ENCODE peak calls at places on chromosome 12, in six cellular contexts. X is IMR-90, I is GM23248, V is testis, M is ovary, F is A673. S is an unnamed sample.

GRCh38 chr12:7934560-7935463 is 1.2 kb downstream of the SLC2A3 start:
- DNase-seq in X (no peak), I (peak; percentile 39), V (no peak), M (no peak), F (no peak), S (no peak)

GRCh38 chr12:11981174-11981733 is 89.5 kb upstream of the BCL2L14 start:
- DNase-seq in X (no peak), I (peak; percentile 82), V (no peak), M (no peak), F (no peak), S (no peak)

GRCh38 chr12:66548338-66549049 is 130.4 kb downstream of the GRIP1 start:
- DNase-seq in X (no peak), I (peak; percentile 2), V (no peak), M (no peak), F (no peak), S (no peak)

GRCh38 chr12:17352164-17352563 is 737.8 kb downstream of the RERGL start:
- DNase-seq in X (no peak), I (no peak), V (no peak), M (no peak), F (no peak), S (no peak)

GRCh38 chr12:108338915-108339657 is at the start of gene CMKLR1:
- DNase-seq in X (no peak), I (peak; percentile 54), V (peak; percentile 43), M (peak; percentile 15), F (peak; percentile 28), S (no peak)

GRCh38 chr12:41409628-41410027 is 221.5 kb downstream of the PDZRN4 start:
- DNase-seq in X (no peak), I (no peak), V (no peak), M (no peak), F (no peak), S (no peak)

GRCh38 chr12:119157528-119157927 is 21.2 kb upstream of the HSPB8 start:
- DNase-seq in X (no peak), I (no peak), V (no peak), M (no peak), F (no peak), S (no peak)

GRCh38 chr12:14578646-14579045 is 11.0 kb upstream of the PLBD1 start:
- DNase-seq in X (no peak), I (no peak), V (no peak), M (no peak), F (no peak), S (no peak)

GRCh38 chr12:119176267-119177055 is 2.3 kb upstream of the HSPB8 start:
- DNase-seq in X (peak; percentile 95), I (peak; percentile 99), V (peak; percentile 81), M (peak; percentile 89), F (peak; percentile 68), S (peak; percentile 45)

GRCh38 chr12:119803391-119803791 is 73.7 kb downstream of the CIT start:
- DNase-seq in X (peak; percentile 42), I (peak; percentile 80), V (peak; percentile 20), M (no peak), F (no peak), S (no peak)

GRCh38 chr12:66409195-66409871 is 107.0 kb downstream of the HELB start:
- DNase-seq in X (peak; percentile 80), I (peak; percentile 62), V (peak; percentile 46), M (no peak), F (peak; percentile 77), S (no peak)

GRCh38 chr12:49905718-49906314 is 2.1 kb upstream of the FAIM2 start:
- DNase-seq in X (no peak), I (no peak), V (no peak), M (no peak), F (no peak), S (no peak)

GRCh38 chr12:26473291-26473690 is 277.9 kb downstream of the SSPN start:
- DNase-seq in X (peak; percentile 51), I (peak; percentile 72), V (no peak), M (no peak), F (no peak), S (no peak)

GRCh38 chr12:25322918-25323773 is 72.4 kb upstream of the KRAS start:
- DNase-seq in X (peak; percentile 46), I (peak; percentile 52), V (peak; percentile 45), M (no peak), F (no peak), S (no peak)

GRCh38 chr12:6033546-6033945 is 88.5 kb upstream of the ANO2 start:
- DNase-seq in X (no peak), I (no peak), V (no peak), M (no peak), F (no peak), S (no peak)

GRCh38 chr12:53115891-53116675 is 12.8 kb downstream of the SOAT2 start:
- DNase-seq in X (no peak), I (no peak), V (no peak), M (no peak), F (no peak), S (no peak)

GRCh38 chr12:56078931-56079728 is 835 bp upstream of the ERBB3 start:
- DNase-seq in X (peak; percentile 74), I (peak; percentile 93), V (peak; percentile 76), M (peak; percentile 77), F (peak; percentile 76), S (no peak)

GRCh38 chr12:49750027-49750977 is 8.9 kb downstream of the TMBIM6 start:
- DNase-seq in X (peak; percentile 80), I (peak; percentile 92), V (no peak), M (no peak), F (no peak), S (no peak)

GRCh38 chr12:31405021-31405420 is 79.1 kb upstream of the SINHCAF start:
- DNase-seq in X (no peak), I (no peak), V (no peak), M (no peak), F (no peak), S (no peak)

GRCh38 chr12:87427770-87428169 is 601.4 kb downstream of the C12orf50 start:
- DNase-seq in X (no peak), I (no peak), V (no peak), M (no peak), F (no peak), S (peak; percentile 61)

GRCh38 chr12:111363578-111363977 is 5.3 kb downstream of the PHETA1 start:
- DNase-seq in X (peak; percentile 48), I (peak; percentile 53), V (no peak), M (no peak), F (no peak), S (no peak)

GRCh38 chr12:53098354-53098981 is 1.0 kb downstream of the IGFBP6 start:
- DNase-seq in X (peak; percentile 82), I (peak; percentile 92), V (no peak), M (peak; percentile 68), F (peak; percentile 65), S (no peak)

GRCh38 chr12:42862055-42862454 is 272.5 kb upstream of the PRICKLE1 start:
- DNase-seq in X (no peak), I (no peak), V (no peak), M (no peak), F (peak; percentile 7), S (no peak)

GRCh38 chr12:25328082-25328712 is 77.5 kb upstream of the KRAS start:
- DNase-seq in X (peak; percentile 66), I (peak; percentile 66), V (no peak), M (no peak), F (peak; percentile 55), S (no peak)

GRCh38 chr12:95548056-95548538 is 3.2 kb downstream of the USP44 start:
- DNase-seq in X (no peak), I (peak; percentile 50), V (peak; percentile 48), M (peak; percentile 37), F (peak; percentile 53), S (no peak)

GRCh38 chr12:58117667-58118066 is 176.3 kb downstream of the ATP23 start:
- DNase-seq in X (no peak), I (no peak), V (no peak), M (no peak), F (no peak), S (no peak)

DNA sequence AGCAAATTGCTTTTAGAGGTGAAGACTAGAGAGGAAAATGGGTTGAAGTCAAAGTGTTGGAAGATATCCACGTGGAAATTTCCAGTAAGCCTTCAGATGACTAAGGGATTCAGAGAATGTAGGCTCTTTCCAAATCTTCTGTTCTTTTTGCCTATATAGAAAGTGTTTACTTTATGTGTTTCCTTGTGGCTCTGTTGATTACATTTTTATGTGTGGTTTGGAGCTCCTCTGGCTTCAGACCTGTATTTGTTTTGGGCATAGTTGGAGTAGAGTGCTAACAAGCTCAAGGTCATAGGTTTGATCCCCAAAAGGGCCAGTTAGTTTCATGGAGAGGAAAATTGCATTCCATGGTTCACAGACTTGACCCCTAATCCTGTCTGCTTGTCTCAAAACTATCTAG is 91.9 kb downstream of the IGF1 start:
- DNase-seq in X (peak; percentile 66), I (peak; percentile 2), V (no peak), M (no peak), F (no peak), S (no peak)
- H3K9me3 ChIP-seq in X (peaks cover 4% of the 10 kb centered on the region), I (no peaks in the 10 kb centered on the region), V (no peaks in the 10 kb centered on the region), M (no peaks in the 10 kb centered on the region), F (no peaks in the 10 kb centered on the region), S (no peaks in the 10 kb centered on the region)

GRCh38 chr12:133080051-133080618 is 588 bp upstream of the ZNF140 start:
- DNase-seq in X (peak; percentile 99), I (peak; percentile 99), V (peak; percentile 99), M (peak; percentile 99), F (peak; percentile 99), S (peak; percentile 93)

GRCh38 chr12:133081408-133081806 is 684 bp downstream of the ZNF140 start:
- DNase-seq in X (no peak), I (no peak), V (peak; percentile 22), M (peak; percentile 13), F (no peak), S (no peak)

GRCh38 chr12:133080619-133081407 is at the start of gene ZNF140:
- DNase-seq in X (peak; percentile 96), I (peak; percentile 99), V (peak; percentile 98), M (peak; percentile 93), F (peak; percentile 98), S (peak; percentile 77)

DNA sequence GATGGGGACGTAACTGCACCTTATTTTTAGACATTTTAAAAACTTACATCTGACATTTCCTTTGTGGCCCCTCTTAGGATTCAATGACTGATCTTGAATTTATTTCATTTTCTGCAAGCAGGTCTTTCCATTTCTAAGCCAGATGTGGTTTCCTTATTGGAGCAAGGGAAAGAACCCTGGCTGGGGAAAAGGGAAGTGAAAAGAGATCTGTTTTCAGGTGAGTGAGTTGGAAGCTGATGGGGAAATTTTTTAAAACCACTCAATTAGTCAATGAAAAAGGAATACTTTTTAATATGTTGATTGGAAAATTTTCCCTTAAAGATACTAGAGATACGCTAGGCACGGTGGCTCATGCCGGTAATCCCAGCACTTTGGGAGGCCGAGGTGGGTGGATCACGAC is 2.6 kb downstream of the ZNF140 start:
- DNase-seq in X (no peak), I (no peak), V (no peak), M (no peak), F (no peak), S (no peak)
- H3K9me3 ChIP-seq in X (peaks cover 53% of the 10 kb centered on the region), I (peaks cover 2% of the 10 kb centered on the region), V (no peaks in the 10 kb centered on the region), M (peaks cover 58% of the 10 kb centered on the region), F (peaks cover 72% of the 10 kb centered on the region), S (peaks cover 10% of the 10 kb centered on the region)

GRCh38 chr12:69523433-69524330 is 53.5 kb downstream of the FRS2 start:
- DNase-seq in X (no peak), I (no peak), V (no peak), M (no peak), F (no peak), S (no peak)
- H3K9me3 ChIP-seq in X (no peaks in the 10 kb centered on the region), I (no peaks in the 10 kb centered on the region), V (no peaks in the 10 kb centered on the region), M (no peaks in the 10 kb centered on the region), F (peaks cover 23% of the 10 kb centered on the region), S (no peaks in the 10 kb centered on the region)

DNA sequence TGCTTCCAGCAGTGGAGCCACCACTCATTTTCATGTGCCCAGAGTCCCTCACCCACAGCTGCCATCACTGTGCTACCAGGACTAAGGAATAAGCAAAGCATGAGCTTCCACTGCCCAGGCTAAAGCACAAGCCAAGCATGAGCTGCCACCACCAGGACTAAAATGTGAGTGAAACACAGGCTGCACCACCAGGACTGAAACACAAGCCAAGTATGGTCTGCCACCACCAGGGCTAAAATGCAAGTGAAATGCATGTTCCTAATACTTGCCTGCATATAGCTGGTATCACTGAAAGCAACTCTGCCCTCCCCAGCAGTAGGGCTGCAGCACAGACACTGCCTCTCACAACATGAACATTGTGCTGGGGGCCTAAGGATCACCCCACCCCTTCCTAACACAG is 30.0 kb downstream of the CEP83 start:
- DNase-seq in X (no peak), I (no peak), V (no peak), M (no peak), F (no peak), S (no peak)
- H3K9me3 ChIP-seq in X (peaks cover 3% of the 10 kb centered on the region), I (no peaks in the 10 kb centered on the region), V (no peaks in the 10 kb centered on the region), M (no peaks in the 10 kb centered on the region), F (peaks cover 12% of the 10 kb centered on the region), S (no peaks in the 10 kb centered on the region)